ENCODE peak calls at places on chromosomes 6 and 20, in eight cellular contexts. One of them, this sample, is unnamed.

GRCh38 chr20:19817017-19817416 is 59.0 kb downstream of the RIN2 start:
- DNase-seq in lower lobe of right lung: no peak
- DNase-seq in glutamatergic neuron: no peak
- DNase-seq in OCI-LY7: no peak
- DNase-seq in NCI-H510A treated with DMSO at 0.1 percent for 48 hours: no peak
- DNase-seq in caudate nucleus: no peak
- DNase-seq in ACHN: no peak
- DNase-seq in COR-L47: no peak
- DNase-seq in this sample: no peak

GRCh38 chr6:36639171-36639808 is 39.2 kb upstream of the CDKN1A start:
- DNase-seq in lower lobe of right lung: no peak
- DNase-seq in glutamatergic neuron: no peak
- DNase-seq in OCI-LY7: no peak
- DNase-seq in NCI-H510A treated with DMSO at 0.1 percent for 48 hours: no peak
- DNase-seq in caudate nucleus: no peak
- DNase-seq in ACHN: no peak
- DNase-seq in COR-L47: no peak
- DNase-seq in this sample: no peak

GRCh38 chr6:6811151-6812002 is 222.9 kb downstream of the LY86 start:
- DNase-seq in lower lobe of right lung: no peak
- DNase-seq in glutamatergic neuron: no peak
- DNase-seq in OCI-LY7: no peak
- DNase-seq in NCI-H510A treated with DMSO at 0.1 percent for 48 hours: peak; percentile 88
- DNase-seq in caudate nucleus: no peak
- DNase-seq in ACHN: peak; percentile 55
- DNase-seq in COR-L47: peak; percentile 74
- DNase-seq in this sample: peak; percentile 97

GRCh38 chr20:23441850-23442313 is 2.4 kb downstream of the CSTL1 start:
- DNase-seq in lower lobe of right lung: no peak
- DNase-seq in glutamatergic neuron: peak; percentile 86
- DNase-seq in OCI-LY7: peak; percentile 74
- DNase-seq in NCI-H510A treated with DMSO at 0.1 percent for 48 hours: peak; percentile 58
- DNase-seq in caudate nucleus: no peak
- DNase-seq in ACHN: peak; percentile 68
- DNase-seq in COR-L47: peak; percentile 69
- DNase-seq in this sample: peak; percentile 60

GRCh38 chr20:38805958-38806854 is 709 bp downstream of the PPP1R16B start:
- DNase-seq in lower lobe of right lung: peak; percentile 47
- DNase-seq in glutamatergic neuron: peak; percentile 46
- DNase-seq in OCI-LY7: peak; percentile 71
- DNase-seq in NCI-H510A treated with DMSO at 0.1 percent for 48 hours: no peak
- DNase-seq in caudate nucleus: no peak
- DNase-seq in ACHN: no peak
- DNase-seq in COR-L47: no peak
- DNase-seq in this sample: peak; percentile 55

GRCh38 chr6:24666097-24666615 is 543 bp downstream of the TDP2 start:
- DNase-seq in lower lobe of right lung: peak; percentile 63
- DNase-seq in glutamatergic neuron: peak; percentile 66
- DNase-seq in OCI-LY7: peak; percentile 59
- DNase-seq in NCI-H510A treated with DMSO at 0.1 percent for 48 hours: peak; percentile 73
- DNase-seq in caudate nucleus: no peak
- DNase-seq in ACHN: peak; percentile 44
- DNase-seq in COR-L47: peak; percentile 56
- DNase-seq in this sample: peak; percentile 74

GRCh38 chr20:467755-468154 is 5.4 kb upstream of the TBC1D20 start:
- DNase-seq in lower lobe of right lung: no peak
- DNase-seq in glutamatergic neuron: no peak
- DNase-seq in OCI-LY7: no peak
- DNase-seq in NCI-H510A treated with DMSO at 0.1 percent for 48 hours: no peak
- DNase-seq in caudate nucleus: no peak
- DNase-seq in ACHN: no peak
- DNase-seq in COR-L47: no peak
- DNase-seq in this sample: no peak

GRCh38 chr6:34369385-34369784 is 23.1 kb downstream of the NUDT3 start:
- DNase-seq in lower lobe of right lung: no peak
- DNase-seq in glutamatergic neuron: no peak
- DNase-seq in OCI-LY7: no peak
- DNase-seq in NCI-H510A treated with DMSO at 0.1 percent for 48 hours: no peak
- DNase-seq in caudate nucleus: no peak
- DNase-seq in ACHN: no peak
- DNase-seq in COR-L47: no peak
- DNase-seq in this sample: no peak

GRCh38 chr20:11718474-11719094 is 199.1 kb upstream of the BTBD3 start:
- DNase-seq in lower lobe of right lung: no peak
- DNase-seq in glutamatergic neuron: no peak
- DNase-seq in OCI-LY7: no peak
- DNase-seq in NCI-H510A treated with DMSO at 0.1 percent for 48 hours: peak; percentile 33
- DNase-seq in caudate nucleus: no peak
- DNase-seq in ACHN: no peak
- DNase-seq in COR-L47: no peak
- DNase-seq in this sample: no peak

GRCh38 chr6:32370510-32370909 is 1.2 kb downstream of the TSBP1 start:
- DNase-seq in lower lobe of right lung: no peak
- DNase-seq in glutamatergic neuron: no peak
- DNase-seq in OCI-LY7: no peak
- DNase-seq in NCI-H510A treated with DMSO at 0.1 percent for 48 hours: no peak
- DNase-seq in caudate nucleus: no peak
- DNase-seq in ACHN: no peak
- DNase-seq in COR-L47: no peak
- DNase-seq in this sample: no peak

GRCh38 chr6:75609639-75610590 is 8.2 kb downstream of the SENP6 start:
- DNase-seq in lower lobe of right lung: no peak
- DNase-seq in glutamatergic neuron: no peak
- DNase-seq in OCI-LY7: no peak
- DNase-seq in NCI-H510A treated with DMSO at 0.1 percent for 48 hours: no peak
- DNase-seq in caudate nucleus: no peak
- DNase-seq in ACHN: no peak
- DNase-seq in COR-L47: no peak
- DNase-seq in this sample: no peak

GRCh38 chr20:25173321-25173720 is 22.2 kb upstream of the ENTPD6 start:
- DNase-seq in lower lobe of right lung: no peak
- DNase-seq in glutamatergic neuron: no peak
- DNase-seq in OCI-LY7: no peak
- DNase-seq in NCI-H510A treated with DMSO at 0.1 percent for 48 hours: no peak
- DNase-seq in caudate nucleus: no peak
- DNase-seq in ACHN: no peak
- DNase-seq in COR-L47: no peak
- DNase-seq in this sample: no peak

GRCh38 chr20:57458400-57459160 is 66.4 kb downstream of the CTCFL start:
- DNase-seq in lower lobe of right lung: no peak
- DNase-seq in glutamatergic neuron: no peak
- DNase-seq in OCI-LY7: no peak
- DNase-seq in NCI-H510A treated with DMSO at 0.1 percent for 48 hours: no peak
- DNase-seq in caudate nucleus: no peak
- DNase-seq in ACHN: no peak
- DNase-seq in COR-L47: no peak
- DNase-seq in this sample: no peak

GRCh38 chr20:15328084-15328483 is 990.7 kb upstream of the FLRT3 start:
- DNase-seq in lower lobe of right lung: no peak
- DNase-seq in glutamatergic neuron: no peak
- DNase-seq in OCI-LY7: no peak
- DNase-seq in NCI-H510A treated with DMSO at 0.1 percent for 48 hours: no peak
- DNase-seq in caudate nucleus: no peak
- DNase-seq in ACHN: no peak
- DNase-seq in COR-L47: no peak
- DNase-seq in this sample: no peak